ENCODE peak calls at places on chromosomes 13 and 19, in four cellular contexts. D, I, N and W are unnamed samples.

GRCh38 chr19:15010497-15011255 is 31.0 kb upstream of the SLC1A6 start:
- DNase-seq in D (no peak), I (no peak), N (no peak), W (peak)

GRCh38 chr13:93235258-93236015 is 8.8 kb downstream of the GPC6 start:
- DNase-seq in D (no peak), I (no peak), N (no peak), W (no peak)

GRCh38 chr19:52398091-52398461 is 427 bp downstream of the ZNF528 start:
- DNase-seq in D (no peak), I (peak), N (no peak), W (peak)

GRCh38 chr13:67217914-67218313 is 12.2 kb downstream of the PCDH9 start:
- DNase-seq in D (no peak), I (no peak), N (no peak), W (no peak)

GRCh38 chr13:34034411-34034810 is 216.5 kb downstream of the RFC3 start:
- DNase-seq in D (no peak), I (no peak), N (no peak), W (no peak)

GRCh38 chr19:40465025-40465780 is at the start of gene BLVRB:
- DNase-seq in D (no peak), I (peak), N (no peak), W (no peak)

GRCh38 chr13:28423010-28423409 is 71.9 kb downstream of the FLT1 start:
- DNase-seq in D (no peak), I (no peak), N (peak), W (no peak)

GRCh38 chr19:38204096-38204495 is 19.9 kb downstream of the DPF1 start:
- DNase-seq in D (peak), I (no peak), N (no peak), W (no peak)

GRCh38 chr19:16942583-16942982 is 53.8 kb downstream of the F2RL3 start:
- DNase-seq in D (no peak), I (no peak), N (no peak), W (no peak)

GRCh38 chr13:96785986-96786385 is 208.3 kb downstream of the OXGR1 start:
- DNase-seq in D (no peak), I (no peak), N (no peak), W (no peak)

GRCh38 chr19:14139944-14140343 is 3.6 kb upstream of the ASF1B start:
- DNase-seq in D (peak), I (no peak), N (no peak), W (no peak)

GRCh38 chr19:5108123-5108613 is 139.3 kb downstream of the KDM4B start:
- DNase-seq in D (no peak), I (no peak), N (no peak), W (no peak)

GRCh38 chr19:3270908-3271307 is 46.4 kb downstream of the CELF5 start:
- DNase-seq in D (peak), I (peak), N (no peak), W (peak)

GRCh38 chr19:590396-590745 is 690 bp downstream of the HCN2 start:
- DNase-seq in D (peak), I (no peak), N (no peak), W (no peak)

GRCh38 chr13:99058527-99059495 is 80.9 kb upstream of the DOCK9 start:
- DNase-seq in D (peak), I (no peak), N (no peak), W (no peak)

GRCh38 chr19:51547397-51548212 is 16.1 kb upstream of the SIGLEC6 start:
- DNase-seq in D (peak), I (no peak), N (no peak), W (no peak)

GRCh38 chr13:34627499-34627898 is 314.6 kb upstream of the NBEA start:
- DNase-seq in D (no peak), I (no peak), N (no peak), W (no peak)

GRCh38 chr13:93254775-93255174 is 28.2 kb downstream of the GPC6 start:
- DNase-seq in D (no peak), I (no peak), N (no peak), W (no peak)

GRCh38 chr19:2077833-2078619 is 18.1 kb downstream of the MOB3A start:
- DNase-seq in D (no peak), I (no peak), N (no peak), W (no peak)

GRCh38 chr19:46374526-46375475 is 27.9 kb downstream of the PPP5C start:
- DNase-seq in D (no peak), I (no peak), N (no peak), W (no peak)

GRCh38 chr13:102847272-102848234 is 1.7 kb downstream of the ERCC5 start:
- DNase-seq in D (peak), I (no peak), N (no peak), W (no peak)

GRCh38 chr13:48448963-48449614 is 36.2 kb upstream of the LPAR6 start:
- DNase-seq in D (no peak), I (no peak), N (no peak), W (no peak)

GRCh38 chr19:16338470-16339360 is 14.1 kb downstream of the KLF2 start:
- DNase-seq in D (no peak), I (peak), N (peak), W (no peak)

GRCh38 chr13:30889196-30889690 is 16.8 kb upstream of the MEDAG start:
- DNase-seq in D (no peak), I (no peak), N (no peak), W (no peak)

GRCh38 chr13:27359203-27359821 is 65.1 kb upstream of the GTF3A start:
- DNase-seq in D (peak), I (peak), N (no peak), W (peak)

GRCh38 chr13:78133511-78133910 is 214.9 kb upstream of the EDNRB start:
- DNase-seq in D (no peak), I (no peak), N (no peak), W (no peak)
- TF ChIP-seq ETV6 in D (no peak), I (no peak), N (no peak), W (no peak)

DNA sequence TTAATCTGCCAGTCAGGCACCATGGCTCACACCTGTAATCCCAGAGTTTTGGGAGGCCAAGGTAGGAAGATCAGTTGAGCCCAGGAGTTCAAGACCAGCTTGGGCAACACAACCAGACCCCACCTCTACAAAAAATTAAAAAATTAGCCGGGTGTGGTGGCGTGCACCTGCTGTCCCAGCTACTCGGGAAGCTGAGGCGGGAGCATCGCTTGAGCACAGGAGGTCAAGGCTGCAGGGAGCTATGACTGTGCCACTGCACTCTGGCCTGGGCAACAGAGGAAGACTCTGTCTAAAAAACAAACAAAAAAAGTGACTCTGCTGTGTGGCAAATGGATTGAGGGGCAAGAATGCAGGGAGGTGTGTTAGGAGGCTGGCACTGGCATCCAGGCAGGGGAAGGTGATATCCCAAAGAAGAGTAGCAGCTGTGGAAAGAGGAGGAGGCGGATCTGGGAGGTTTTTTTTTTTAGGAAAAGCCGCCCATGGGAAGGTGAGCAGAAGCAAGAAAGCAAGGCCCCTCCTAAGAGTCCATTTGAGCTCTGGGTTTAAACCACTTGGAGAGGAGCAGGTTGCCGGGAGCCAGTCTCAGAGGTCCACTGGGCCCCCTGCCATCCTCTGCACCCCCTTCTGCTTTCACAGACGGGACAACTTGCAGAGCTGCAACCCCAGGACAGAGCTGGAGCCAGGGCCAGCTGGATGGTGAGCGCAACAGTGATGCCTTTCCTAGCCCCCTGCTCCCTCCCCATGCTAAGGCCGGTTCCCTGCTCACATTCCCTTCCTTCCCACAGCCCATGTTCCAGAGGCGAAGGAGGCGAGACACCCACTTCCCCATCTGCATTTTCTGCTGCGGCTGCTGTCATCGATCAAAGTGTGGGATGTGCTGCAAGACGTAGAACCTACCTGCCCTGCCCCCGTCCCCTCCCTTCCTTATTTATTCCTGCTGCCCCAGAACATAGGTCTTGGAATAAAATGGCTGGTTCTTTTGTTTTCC is 2.1 kb downstream of the HAMP start:
- DNase-seq in D (no peak), I (peak), N (no peak), W (no peak)
- TF ChIP-seq ETV6 in D (no peak), I (no peak), N (no peak), W (no peak)

GRCh38 chr13:112131081-112131739 is 64.3 kb downstream of the SOX1 start:
- DNase-seq in D (no peak), I (no peak), N (no peak), W (no peak)
- TF ChIP-seq ETV6 in D (no peak), I (no peak), N (no peak), W (no peak)

GRCh38 chr13:84864341-84864740 is 934.9 kb downstream of the SLITRK6 start:
- DNase-seq in D (no peak), I (no peak), N (no peak), W (no peak)

GRCh38 chr13:84870190-84870589 is 929.0 kb downstream of the SLITRK6 start:
- DNase-seq in D (no peak), I (peak), N (no peak), W (peak)

GRCh38 chr13:84867246-84867645 is 932.0 kb downstream of the SLITRK6 start:
- DNase-seq in D (no peak), I (peak), N (no peak), W (no peak)
- TF ChIP-seq ETV6 in D (no peak), I (no peak), N (no peak), W (no peak)

DNA sequence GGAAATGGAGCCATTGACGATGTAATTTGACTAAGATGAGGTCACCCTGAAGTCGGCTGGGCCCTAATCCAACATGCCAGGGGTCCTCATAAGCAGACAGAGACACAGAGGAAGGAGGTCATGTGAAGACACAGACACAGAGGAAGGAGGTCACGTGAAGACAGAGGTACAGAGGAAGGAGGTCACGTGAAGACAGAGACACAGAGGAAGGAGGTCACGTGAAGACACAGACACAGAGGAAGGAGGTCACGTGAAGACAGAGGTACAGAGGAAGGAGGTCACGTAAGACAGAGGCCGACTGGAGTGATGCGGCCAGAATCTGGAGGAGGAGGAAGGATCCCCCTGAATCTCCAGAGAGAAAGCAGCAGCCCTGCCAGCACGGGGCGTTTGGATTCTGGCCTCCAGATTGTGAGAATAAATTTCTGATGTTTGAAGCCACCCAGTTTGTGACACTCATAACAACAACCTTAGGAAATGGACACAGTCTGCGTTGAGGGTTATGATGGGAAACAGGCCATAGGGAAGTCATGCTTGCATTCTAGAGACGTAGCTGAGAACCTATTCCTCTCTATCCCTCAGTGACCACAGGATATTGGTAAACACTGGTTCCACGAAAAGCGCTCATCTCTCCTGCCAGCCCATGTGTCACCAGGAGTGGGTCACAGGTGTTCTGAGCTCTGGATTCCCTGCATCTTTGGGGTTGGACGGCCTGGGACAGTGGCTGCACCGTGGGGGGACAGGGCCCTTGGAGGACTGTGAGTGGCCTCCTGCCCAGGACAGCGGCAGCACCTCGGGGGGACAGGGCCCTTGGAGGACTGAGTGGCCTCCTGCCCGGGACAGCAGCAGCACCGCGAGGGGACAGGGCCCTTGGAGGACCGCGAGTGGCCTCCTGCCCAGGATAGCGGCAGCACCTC is 108.5 kb downstream of the SOX1 start:
- DNase-seq in D (no peak), I (no peak), N (no peak), W (no peak)
- TF ChIP-seq ETV6 in D (no peak), I (no peak), N (no peak), W (no peak)